ENCODE peak calls at places on chromosomes 3 and 15, in eight cellular contexts. L is iPS-NIHi11; S is HTR-8/SVneo; Y is C1 segment of cervical spinal cord; K is stimulated activated CD8-positive, alpha-beta memory T cell treated with anti-CD3 and anti-CD28 coated beads, Interleukin-15, amount 100 ng/mL, for 4 hours; Z is NCI-H1105 treated with DMSO at 0.1 percent for 48 hours; R is activated CD4-positive, alpha-beta T cell treated with anti-CD3 and anti-CD28 coated beads, Interleukin-2, amount 50 U/mL, for 1 hour; D is stimulated activated CD4-positive, alpha-beta T cell treated with anti-CD3 and anti-CD28 coated beads, Interleukin-15, amount 100 ng/mL, for 1 hour. W is an unnamed sample.

GRCh38 chr3:197216169-197216860 is 82.1 kb downstream of the DLG1 start:
- DNase-seq in S (peak; percentile 37), Z (no peak), Y (no peak), K (no peak), D (no peak), R (no peak), L (no peak), W (peak; percentile 59)

GRCh38 chr3:43909149-43909548 is 218.4 kb downstream of the ABHD5 start:
- DNase-seq in Y (no peak), D (no peak), K (no peak), Z (no peak), R (no peak), S (no peak), L (no peak), W (no peak)

GRCh38 chr3:64223809-64224570 is 1.3 kb downstream of the PRICKLE2 start:
- DNase-seq in Z (no peak), L (no peak), S (no peak), K (no peak), R (no peak), D (no peak), Y (no peak), W (no peak)

GRCh38 chr3:43369404-43370345 is 83.3 kb downstream of the SNRK start:
- DNase-seq in L (no peak), K (no peak), Z (no peak), R (no peak), D (no peak), Y (no peak), S (no peak), W (no peak)

GRCh38 chr15:76286231-76286879 is 24.9 kb downstream of the ETFA start:
- DNase-seq in S (no peak), D (no peak), Y (no peak), K (no peak), R (no peak), L (no peak), Z (no peak), W (no peak)

GRCh38 chr3:151916781-151917180 is 43.3 kb downstream of the SUCNR1 start:
- DNase-seq in R (no peak), D (no peak), Y (no peak), K (no peak), L (no peak), S (no peak), Z (no peak), W (no peak)

GRCh38 chr15:75646944-75647364 is 758 bp upstream of the SNX33 start:
- DNase-seq in D (no peak), L (no peak), Z (peak; percentile 5), K (no peak), S (no peak), R (no peak), Y (no peak), W (peak; percentile 25)

GRCh38 chr3:139110072-139110830 is 65.6 kb upstream of the PRR23C start:
- DNase-seq in L (no peak), S (no peak), R (no peak), Y (no peak), D (no peak), Z (peak; percentile 62), K (no peak), W (peak; percentile 27)

GRCh38 chr3:138842483-138843188 is 7.9 kb upstream of the PIK3CB start:
- DNase-seq in Y (no peak), S (no peak), L (no peak), K (no peak), Z (no peak), R (no peak), D (no peak), W (no peak)

W was measured in MCF 10A.